ENCODE peak calls at places on chromosomes 4 and X, in five cellular contexts. F is fibroblast of lung, Q is BJ, W is body of pancreas, A is pancreas. L is an unnamed sample. For H3K27me3, the result is how much of the 10 kb centered on the place peaks cover.

GRCh38 chr4:80077639-80078038 is 4.6 kb upstream of the ANTXR2 start:
- DNase-seq in W (no peak), F (no peak), A (no peak), Q (no peak), L (no peak)

GRCh38 chr4:153138736-153139135 is 65.5 kb upstream of the TRIM2 start:
- DNase-seq in A (no peak), F (no peak), Q (no peak), W (no peak), L (no peak)

GRCh38 chrX:118521435-118521834 is 25.8 kb downstream of the DOCK11 start:
- DNase-seq in Q (peak), A (no peak), F (peak), W (no peak), L (no peak)

GRCh38 chr4:19689511-19689910 is 562.2 kb upstream of the SLIT2 start:
- DNase-seq in W (no peak), A (no peak), F (peak), Q (peak), L (peak)

GRCh38 chrX:119410027-119410819 is 11.1 kb downstream of the SLC25A43 start:
- DNase-seq in Q (peak), W (peak), F (peak), A (peak), L (no peak)

GRCh38 chr4:97507587-97508245 is 635.6 kb downstream of the STPG2 start:
- DNase-seq in A (no peak), Q (no peak), F (no peak), W (no peak), L (no peak)

GRCh38 chr4:16024009-16024408 is 59.8 kb downstream of the PROM1 start:
- DNase-seq in F (no peak), W (no peak), A (no peak), Q (no peak), L (no peak)

GRCh38 chrX:129549124-129549523 is 9.1 kb downstream of the OCRL start:
- DNase-seq in Q (no peak), F (no peak), A (no peak), W (no peak), L (no peak)

GRCh38 chrX:137081239-137081638 is 47.4 kb upstream of the GPR101 start:
- DNase-seq in Q (no peak), A (no peak), F (no peak), W (no peak), L (no peak)

GRCh38 chrX:5458300-5458699 is 770.4 kb downstream of the NLGN4X start:
- DNase-seq in W (no peak), F (no peak), Q (no peak), A (no peak), L (no peak)

GRCh38 chr4:87662871-87663270 is 12.8 kb downstream of the DMP1 start:
- DNase-seq in W (no peak), A (no peak), F (no peak), Q (no peak), L (no peak)

GRCh38 chr4:181650033-181650825 is 593.0 kb upstream of the TENM3 start:
- DNase-seq in Q (no peak), W (no peak), A (no peak), F (peak), L (no peak)

GRCh38 chr4:56976878-56977320 is 507 bp downstream of the NOA1 start:
- DNase-seq in W (peak), Q (no peak), A (peak), F (no peak), L (no peak)

GRCh38 chrX:71533850-71534515 is 1.1 kb downstream of the OGT start:
- DNase-seq in F (peak), A (no peak), Q (no peak), W (peak), L (no peak)

GRCh38 chr4:156961241-156962068 is 10.1 kb downstream of the PDGFC start:
- DNase-seq in A (no peak), F (no peak), W (no peak), Q (no peak), L (no peak)

GRCh38 chr4:106421441-106422296 is 53.1 kb upstream of the GIMD1 start:
- DNase-seq in Q (peak), A (no peak), F (no peak), W (no peak), L (no peak)

GRCh38 chr4:95267081-95267480 is 281.7 kb downstream of the UNC5C start:
- DNase-seq in A (no peak), F (peak), Q (no peak), W (no peak), L (peak)

GRCh38 chr4:4549534-4549933 is 7.7 kb upstream of the STX18 start:
- DNase-seq in A (no peak), Q (no peak), F (no peak), W (no peak), L (no peak)

GRCh38 chrX:23403849-23404248 is 69.2 kb downstream of the PTCHD1 start:
- DNase-seq in W (no peak), Q (no peak), A (no peak), F (no peak), L (no peak)

GRCh38 chrX:16797358-16797757 is 11.1 kb downstream of the TXLNG start:
- DNase-seq in W (no peak), A (no peak), Q (no peak), F (peak), L (no peak)

GRCh38 chrX:37879692-37880091 is 32.3 kb upstream of the DYNLT3 start:
- DNase-seq in F (no peak), Q (no peak), W (no peak), A (no peak), L (no peak)

GRCh38 chrX:71178908-71179307 is 34.3 kb downstream of the NLGN3 start:
- DNase-seq in F (peak), A (peak), Q (no peak), W (peak), L (peak)

GRCh38 chrX:12322031-12322430 is 183.8 kb downstream of the FRMPD4 start:
- DNase-seq in F (no peak), A (no peak), W (no peak), Q (no peak), L (no peak)

GRCh38 chrX:12319955-12320354 is 181.7 kb downstream of the FRMPD4 start:
- DNase-seq in Q (no peak), W (no peak), A (no peak), F (no peak), L (no peak)

GRCh38 chrX:12315526-12315925 is 177.3 kb downstream of the FRMPD4 start:
- DNase-seq in A (no peak), W (no peak), F (no peak), Q (no peak), L (no peak)

GRCh38 chrX:12319012-12319519 is 180.8 kb downstream of the FRMPD4 start:
- DNase-seq in A (no peak), F (no peak), Q (no peak), W (no peak), L (no peak)
- TF ChIP-seq CTCF in A (no peak), F (no peak), Q (no peak), W (no peak), L (no peak)

GRCh38 chr4:7518871-7519637 is 84.3 kb upstream of the PSAPL1 start:
- DNase-seq in A (peak), F (no peak), W (peak), Q (no peak), L (no peak)
- H3K27me3 ChIP-seq in A (under half), F (under half), W (under half), Q (under half), L (under half)

DNA sequence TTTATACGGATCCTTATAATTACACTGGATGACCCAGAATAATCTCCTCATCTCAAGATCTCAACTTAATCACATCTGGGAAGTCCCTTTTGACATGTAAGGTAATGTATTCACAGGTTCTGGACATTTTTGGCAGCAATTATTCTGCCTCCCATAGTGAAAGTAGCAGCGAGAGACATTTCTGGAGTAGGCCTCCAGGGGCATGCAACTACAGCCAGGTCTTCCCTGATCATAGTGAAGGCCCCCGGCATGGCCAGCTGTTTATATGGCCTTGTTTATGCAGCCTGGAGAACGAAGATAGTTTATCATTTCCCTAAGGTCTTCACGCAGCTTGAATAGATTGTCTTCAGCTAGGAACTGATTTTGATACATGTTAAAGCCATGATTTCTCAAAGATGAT is 139.9 kb downstream of the RNF150 start:
- DNase-seq in W (no peak), F (no peak), A (no peak), Q (no peak), L (no peak)
- TF ChIP-seq CTCF in W (no peak), F (no peak), A (no peak), Q (no peak), L (no peak)

DNA sequence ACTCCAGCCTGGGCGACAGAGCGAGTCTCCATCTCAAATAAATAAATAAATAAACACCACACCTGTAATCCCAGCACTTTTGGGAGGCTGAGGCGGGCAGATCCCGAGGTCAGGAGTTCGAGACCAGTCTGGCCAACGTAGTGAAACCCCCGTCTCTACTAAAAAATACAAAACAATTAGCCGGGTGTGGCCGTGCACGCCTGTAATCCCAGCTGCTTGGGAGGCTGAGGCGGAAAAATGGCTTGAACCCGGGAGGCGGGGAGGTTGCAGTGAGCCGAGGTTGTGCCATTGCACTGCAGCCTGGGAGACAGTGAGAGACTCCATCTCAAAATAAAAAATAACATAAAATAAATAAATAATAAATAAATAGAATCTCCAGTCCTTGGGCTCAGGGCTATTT is 185.8 kb downstream of the SHOX start:
- DNase-seq in A (no peak), F (no peak), Q (no peak), W (no peak), L (no peak)
- H3K27me3 ChIP-seq in A (under half), F (under half), Q (under half), W (under half), L (under half)

GRCh38 chr4:72496119-72496518 is 72.9 kb downstream of the ADAMTS3 start:
- DNase-seq in W (no peak), F (no peak), Q (no peak), A (no peak), L (no peak)
- TF ChIP-seq CTCF in W (no peak), F (no peak), Q (peak), A (no peak), L (no peak)

GRCh38 chr4:41256740-41257256 is at the start of gene UCHL1:
- DNase-seq in Q (no peak), A (peak), W (peak), F (peak), L (peak)

GRCh38 chr4:41257901-41258300 is 1.2 kb downstream of the UCHL1 start:
- DNase-seq in W (no peak), Q (no peak), F (peak), A (no peak), L (no peak)

GRCh38 chr4:41257257-41257900 is 651 bp downstream of the UCHL1 start:
- DNase-seq in W (peak), A (peak), Q (no peak), F (peak), L (no peak)

GRCh38 chr4:41258783-41259182 is 2.1 kb downstream of the UCHL1 start:
- DNase-seq in F (peak), Q (peak), W (peak), A (no peak), L (peak)

GRCh38 chr4:41256131-41256739 is 493 bp upstream of the UCHL1 start:
- DNase-seq in F (peak), W (no peak), A (no peak), Q (no peak), L (no peak)
- H3K27me3 ChIP-seq in F (under half), W (under half), A (under half), Q (under half), L (under half)